ENCODE peak calls at places on chromosomes 2 and 18, in nine cellular contexts. O is KG1, V is retina, Z is HuH-7.5, X is anterior cingulate cortex, S is NCI-H1417, N is GM03348, U is HTR-8/SVneo, D is AG08396. E is an unnamed sample.

GRCh38 chr18:36153771-36154170 is 24.1 kb downstream of the ELP2 start:
- DNase-seq in O (no peak), Z (no peak), V (no peak), U (no peak), N (peak), D (no peak), S (no peak), X (no peak), E (no peak)

GRCh38 chr2:111200333-111200879 is 79.7 kb downstream of the BCL2L11 start:
- DNase-seq in N (no peak), X (no peak), U (no peak), S (peak), D (no peak), V (peak), O (no peak), Z (no peak), E (no peak)

GRCh38 chr2:173264152-173264551 is 90.5 kb upstream of the CDCA7 start:
- DNase-seq in U (no peak), X (no peak), S (no peak), N (no peak), O (no peak), V (no peak), Z (no peak), D (no peak), E (no peak)

GRCh38 chr2:196159223-196159892 is 12.0 kb downstream of the STK17B start:
- DNase-seq in D (no peak), Z (no peak), V (no peak), U (no peak), O (no peak), X (no peak), S (no peak), N (no peak), E (no peak)

GRCh38 chr2:208573559-208573958 is 167.0 kb downstream of the PTH2R start:
- DNase-seq in S (no peak), U (no peak), Z (no peak), X (no peak), D (no peak), O (no peak), N (no peak), V (no peak), E (no peak)

GRCh38 chr18:1092228-1092627 is 187.6 kb downstream of the ADCYAP1 start:
- DNase-seq in O (no peak), U (no peak), V (no peak), N (no peak), X (no peak), D (peak), S (no peak), Z (peak), E (peak)

GRCh38 chr2:140593159-140593558 is 1537.7 kb downstream of the LRP1B start:
- DNase-seq in X (no peak), N (no peak), U (no peak), O (no peak), V (no peak), S (no peak), Z (no peak), D (no peak), E (no peak)

GRCh38 chr18:22210331-22210754 is 41.0 kb downstream of the GATA6 start:
- DNase-seq in N (peak), V (no peak), X (no peak), O (no peak), D (peak), Z (no peak), S (no peak), U (no peak), E (no peak)

GRCh38 chr2:74181739-74182138 is 3.1 kb upstream of the MOB1A start:
- DNase-seq in U (no peak), S (no peak), X (no peak), D (no peak), V (peak), N (no peak), O (peak), Z (no peak), E (no peak)

GRCh38 chr2:2038746-2039530 is 292.1 kb downstream of the MYT1L start:
- DNase-seq in Z (no peak), S (no peak), X (no peak), O (no peak), N (no peak), U (no peak), D (no peak), V (no peak), E (no peak)

GRCh38 chr2:179814050-179814449 is 47.4 kb downstream of the ZNF385B start:
- DNase-seq in N (no peak), U (no peak), O (no peak), S (no peak), V (no peak), D (no peak), Z (no peak), X (no peak), E (no peak)

GRCh38 chr2:328761-329160 is 40.9 kb upstream of the ALKAL2 start:
- DNase-seq in D (no peak), X (no peak), Z (no peak), U (no peak), S (peak), V (no peak), O (no peak), N (no peak), E (no peak)

GRCh38 chr2:215572341-215572848 is 136.5 kb upstream of the FN1 start:
- DNase-seq in Z (no peak), O (no peak), N (no peak), X (no peak), S (no peak), V (no peak), D (no peak), U (no peak), E (no peak)

GRCh38 chr2:228599297-228599696 is 417.8 kb upstream of the SPHKAP start:
- DNase-seq in S (no peak), N (no peak), O (no peak), D (no peak), U (no peak), X (no peak), Z (no peak), V (no peak), E (no peak)

E was measured in RWPE1.